ENCODE peak calls at places on chromosome 2, in four cellular contexts. O is transverse colon, J is chondrocyte, Z is ascending aorta. C is an unnamed sample.

GRCh38 chr2:177056540-177056939 is 156.1 kb upstream of the HNRNPA3 start:
- DNase-seq in O (no peak), J (no peak), Z (no peak), C (no peak)

GRCh38 chr2:130183500-130184373 is 1.7 kb downstream of the MZT2B start:
- DNase-seq in O (no peak), J (no peak), Z (no peak), C (peak)

GRCh38 chr2:43482974-43483373 is 112.9 kb downstream of the THADA start:
- DNase-seq in O (peak), J (no peak), Z (no peak), C (no peak)

GRCh38 chr2:107621186-107621835 is 205.4 kb upstream of the RGPD4 start:
- DNase-seq in O (no peak), J (no peak), Z (no peak), C (peak)

GRCh38 chr2:72173640-72174321 is 26.1 kb upstream of the CYP26B1 start:
- DNase-seq in O (no peak), J (no peak), Z (no peak), C (no peak)

GRCh38 chr2:38505779-38506178 is 96.9 kb downstream of the HNRNPLL start:
- DNase-seq in O (peak), J (no peak), Z (no peak), C (peak)

GRCh38 chr2:122203523-122203922 is 448.1 kb downstream of the TSN start:
- DNase-seq in O (no peak), J (no peak), Z (no peak), C (no peak)

GRCh38 chr2:10810175-10811161 is 2.1 kb downstream of the PDIA6 start:
- DNase-seq in O (no peak), J (no peak), Z (no peak), C (no peak)

GRCh38 chr2:126932529-126932928 is 33.8 kb downstream of the TEX51 start:
- DNase-seq in O (no peak), J (no peak), Z (no peak), C (no peak)

GRCh38 chr2:214730248-214730647 is 79.2 kb downstream of the BARD1 start:
- DNase-seq in O (no peak), J (no peak), Z (no peak), C (no peak)

GRCh38 chr2:62485780-62486765 is 19.9 kb downstream of the TMEM17 start:
- DNase-seq in O (no peak), J (no peak), Z (no peak), C (no peak)

GRCh38 chr2:47002480-47003381 is 87.1 kb upstream of the MCFD2 start:
- DNase-seq in O (no peak), J (no peak), Z (no peak), C (peak)

GRCh38 chr2:225100269-225100668 is 58.0 kb upstream of the DOCK10 start:
- DNase-seq in O (no peak), J (no peak), Z (no peak), C (no peak)

GRCh38 chr2:224059178-224059577 is 20.1 kb upstream of the SERPINE2 start:
- DNase-seq in O (no peak), J (no peak), Z (no peak), C (no peak)

GRCh38 chr2:224060783-224061482 is 21.8 kb upstream of the SERPINE2 start:
- DNase-seq in O (no peak), J (no peak), Z (no peak), C (no peak)

GRCh38 chr2:224063308-224063648 is 24.2 kb upstream of the SERPINE2 start:
- DNase-seq in O (no peak), J (no peak), Z (no peak), C (no peak)

GRCh38 chr2:224058048-224058775 is 19.1 kb upstream of the SERPINE2 start:
- DNase-seq in O (no peak), J (no peak), Z (no peak), C (no peak)

GRCh38 chr2:224062481-224063307 is 23.6 kb upstream of the SERPINE2 start:
- DNase-seq in O (no peak), J (no peak), Z (no peak), C (no peak)
- TF ChIP-seq CTCF in O (no peak), J (peak), Z (no peak), C (no peak)

DNA sequence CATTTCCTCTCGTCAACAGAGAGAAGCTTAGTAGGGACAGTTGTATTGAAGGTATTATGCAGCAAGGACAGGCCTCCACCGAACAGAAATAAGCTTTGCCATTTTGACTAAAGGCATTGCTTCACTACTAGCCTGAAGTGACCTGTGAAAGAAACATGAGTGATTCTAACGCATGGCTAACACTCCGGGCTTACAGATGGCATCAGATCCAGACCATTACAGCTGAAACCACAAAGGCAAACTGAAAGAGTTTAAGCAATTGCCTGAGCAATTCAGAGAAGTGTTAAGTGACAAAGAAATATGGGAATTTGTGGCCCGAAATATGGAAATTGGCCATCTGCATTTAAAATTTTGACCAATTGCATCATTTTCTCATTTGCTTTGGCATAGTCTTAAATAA is 1591.3 kb downstream of the LRP1B start:
- DNase-seq in O (no peak), J (no peak), Z (no peak), C (no peak)
- TF ChIP-seq CTCF in O (no peak), J (no peak), Z (no peak), C (no peak)

GRCh38 chr2:191479680-191480023 is 198.3 kb upstream of the NABP1 start:
- DNase-seq in O (no peak), J (no peak), Z (no peak), C (no peak)
- TF ChIP-seq CTCF in O (no peak), J (no peak), Z (no peak), C (no peak)

GRCh38 chr2:111653103-111653624 is 230.8 kb downstream of the ANAPC1 start:
- DNase-seq in O (no peak), J (no peak), Z (no peak), C (no peak)
- TF ChIP-seq CTCF in O (no peak), J (no peak), Z (no peak), C (no peak)

DNA sequence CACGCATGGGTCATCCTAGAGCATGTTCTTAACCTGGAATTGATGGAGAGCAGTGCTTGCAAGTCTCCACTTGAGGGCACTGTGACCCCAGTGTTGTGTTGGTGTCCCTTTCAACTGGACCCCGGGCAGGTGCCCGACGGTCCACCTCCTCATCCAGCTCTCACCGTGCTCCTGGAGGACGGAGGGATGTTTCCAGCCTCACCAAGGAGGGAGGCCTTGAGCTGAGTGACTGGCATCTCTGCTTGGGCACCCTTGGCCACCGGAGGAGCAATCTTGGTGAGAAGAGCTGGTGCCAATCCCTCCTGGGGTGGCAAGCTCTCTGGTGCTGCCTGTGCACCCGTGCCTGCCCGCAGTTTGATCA is 45.4 kb upstream of the ASB18 start:
- DNase-seq in O (no peak), J (no peak), Z (no peak), C (no peak)
- TF ChIP-seq CTCF in O (peak), J (peak), Z (no peak), C (peak)

GRCh38 chr2:230890696-230891095 is 26.0 kb downstream of the ITM2C start:
- DNase-seq in O (no peak), J (peak), Z (no peak), C (no peak)
- TF ChIP-seq CTCF in O (no peak), J (no peak), Z (no peak), C (no peak)

DNA sequence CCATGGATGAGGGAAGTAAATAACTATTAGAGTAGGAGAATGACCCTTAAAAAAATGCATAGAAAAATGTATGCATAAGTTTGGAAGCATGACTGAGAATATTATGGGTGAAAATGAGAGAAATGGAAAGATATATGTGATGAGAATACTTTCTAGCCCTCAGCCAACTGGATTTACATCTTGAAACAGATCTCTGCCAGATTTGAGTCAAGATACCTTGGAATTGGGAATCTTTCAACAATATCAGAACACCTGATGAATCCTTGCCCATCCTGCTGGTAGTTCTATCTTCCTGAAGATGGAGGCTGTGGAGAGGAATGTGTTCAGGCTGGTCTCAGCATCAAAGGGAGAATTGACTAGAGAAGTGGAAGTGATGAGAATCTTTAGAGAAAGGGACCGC is 5.8 kb downstream of the TET3 start:
- DNase-seq in O (no peak), J (no peak), Z (no peak), C (no peak)
- TF ChIP-seq CTCF in O (no peak), J (no peak), Z (no peak), C (no peak)

GRCh38 chr2:178193823-178194599 is at the start of gene OSBPL6:
- DNase-seq in O (peak), J (peak), Z (peak), C (peak)
- TF ChIP-seq CTCF in O (peak), J (peak), Z (no peak), C (peak)